ENCODE peak calls at places on chromosomes 2 and 18, in seven cellular contexts. One of them, this sample, is unnamed.

GRCh38 chr2:216495656-216496055 is 3.0 kb upstream of the RPL37A start:
- DNase-seq in HCT116: no peak
- DNase-seq in spleen: no peak
- DNase-seq in upper lobe of right lung: no peak
- DNase-seq in left lung: no peak
- DNase-seq in heart right ventricle: no peak
- DNase-seq in endothelial cell of umbilical vein: peak; percentile 77
- DNase-seq in this sample: peak; percentile 54

GRCh38 chr18:22705328-22705727 is 227.8 kb upstream of the RBBP8 start:
- DNase-seq in HCT116: no peak
- DNase-seq in spleen: no peak
- DNase-seq in upper lobe of right lung: no peak
- DNase-seq in left lung: no peak
- DNase-seq in heart right ventricle: no peak
- DNase-seq in endothelial cell of umbilical vein: no peak
- DNase-seq in this sample: no peak

GRCh38 chr2:205545971-205546370 is 136.3 kb upstream of the NRP2 start:
- DNase-seq in HCT116: no peak
- DNase-seq in spleen: no peak
- DNase-seq in upper lobe of right lung: no peak
- DNase-seq in left lung: no peak
- DNase-seq in heart right ventricle: no peak
- DNase-seq in endothelial cell of umbilical vein: no peak
- DNase-seq in this sample: no peak

GRCh38 chr2:20622296-20622686 is 28.6 kb downstream of the HS1BP3 start:
- DNase-seq in HCT116: no peak
- DNase-seq in spleen: peak; percentile 47
- DNase-seq in upper lobe of right lung: peak; percentile 32
- DNase-seq in left lung: peak; percentile 14
- DNase-seq in heart right ventricle: no peak
- DNase-seq in endothelial cell of umbilical vein: no peak
- DNase-seq in this sample: peak; percentile 44

GRCh38 chr2:190320696-190321095 is 1.1 kb upstream of the HIBCH start:
- DNase-seq in HCT116: no peak
- DNase-seq in spleen: no peak
- DNase-seq in upper lobe of right lung: no peak
- DNase-seq in left lung: no peak
- DNase-seq in heart right ventricle: no peak
- DNase-seq in endothelial cell of umbilical vein: no peak
- DNase-seq in this sample: no peak

GRCh38 chr2:31354837-31355236 is 59.7 kb downstream of the XDH start:
- DNase-seq in HCT116: peak; percentile 21
- DNase-seq in spleen: no peak
- DNase-seq in upper lobe of right lung: no peak
- DNase-seq in left lung: no peak
- DNase-seq in heart right ventricle: no peak
- DNase-seq in endothelial cell of umbilical vein: no peak
- DNase-seq in this sample: no peak

GRCh38 chr18:74546751-74547530 is 12.6 kb downstream of the CNDP1 start:
- DNase-seq in HCT116: no peak
- DNase-seq in spleen: no peak
- DNase-seq in upper lobe of right lung: no peak
- DNase-seq in left lung: no peak
- DNase-seq in heart right ventricle: peak; percentile 39
- DNase-seq in endothelial cell of umbilical vein: peak; percentile 63
- DNase-seq in this sample: no peak

GRCh38 chr2:72908741-72909140 is 8.6 kb upstream of the EMX1 start:
- DNase-seq in HCT116: no peak
- DNase-seq in spleen: no peak
- DNase-seq in upper lobe of right lung: no peak
- DNase-seq in left lung: no peak
- DNase-seq in heart right ventricle: no peak
- DNase-seq in endothelial cell of umbilical vein: no peak
- DNase-seq in this sample: no peak

GRCh38 chr2:1231664-1232063 is 181.6 kb upstream of the TPO start:
- DNase-seq in HCT116: no peak
- DNase-seq in spleen: no peak
- DNase-seq in upper lobe of right lung: no peak
- DNase-seq in left lung: no peak
- DNase-seq in heart right ventricle: no peak
- DNase-seq in endothelial cell of umbilical vein: no peak
- DNase-seq in this sample: no peak

GRCh38 chr2:188675391-188676011 is 298.7 kb upstream of the COL3A1 start:
- DNase-seq in HCT116: no peak
- DNase-seq in spleen: no peak
- DNase-seq in upper lobe of right lung: no peak
- DNase-seq in left lung: no peak
- DNase-seq in heart right ventricle: no peak
- DNase-seq in endothelial cell of umbilical vein: peak; percentile 50
- DNase-seq in this sample: no peak
- H3K4me3 ChIP-seq in HCT116: no peak overlapping the region
- H3K4me3 ChIP-seq in spleen: no peak overlapping the region
- H3K4me3 ChIP-seq in upper lobe of right lung: no peak overlapping the region
- H3K4me3 ChIP-seq in left lung: no peak overlapping the region
- H3K4me3 ChIP-seq in heart right ventricle: no peak overlapping the region
- H3K4me3 ChIP-seq in endothelial cell of umbilical vein: no peak overlapping the region
- H3K4me3 ChIP-seq in this sample: no peak overlapping the region

DNA sequence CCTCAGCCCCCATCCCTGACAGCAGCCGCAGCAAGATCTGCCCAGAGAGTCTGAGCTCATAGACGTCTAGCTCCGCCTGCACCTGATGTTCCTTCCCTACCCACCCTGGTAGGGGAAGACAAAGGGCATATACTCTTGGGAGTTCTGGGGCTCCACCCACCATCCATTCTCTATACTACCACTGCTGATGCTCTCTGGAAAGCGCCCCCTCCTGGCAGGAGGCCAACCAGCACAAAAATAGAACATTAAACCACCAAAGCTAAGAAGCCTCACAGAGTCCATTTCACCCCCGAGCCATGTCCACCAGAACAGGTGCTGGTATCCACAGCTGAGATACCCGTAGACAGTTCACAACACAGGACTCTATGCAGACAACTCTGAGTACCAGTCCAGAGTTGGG is 662.6 kb upstream of the FAM98A start:
- DNase-seq in HCT116: no peak
- DNase-seq in spleen: no peak
- DNase-seq in upper lobe of right lung: no peak
- DNase-seq in left lung: no peak
- DNase-seq in heart right ventricle: no peak
- DNase-seq in endothelial cell of umbilical vein: no peak
- DNase-seq in this sample: no peak
- TF ChIP-seq CTCF in HCT116: no peak
- TF ChIP-seq CTCF in spleen: no peak
- TF ChIP-seq CTCF in upper lobe of right lung: no peak
- TF ChIP-seq CTCF in left lung: no peak
- TF ChIP-seq CTCF in heart right ventricle: no peak
- TF ChIP-seq CTCF in endothelial cell of umbilical vein: no peak
- TF ChIP-seq CTCF in this sample: no peak

DNA sequence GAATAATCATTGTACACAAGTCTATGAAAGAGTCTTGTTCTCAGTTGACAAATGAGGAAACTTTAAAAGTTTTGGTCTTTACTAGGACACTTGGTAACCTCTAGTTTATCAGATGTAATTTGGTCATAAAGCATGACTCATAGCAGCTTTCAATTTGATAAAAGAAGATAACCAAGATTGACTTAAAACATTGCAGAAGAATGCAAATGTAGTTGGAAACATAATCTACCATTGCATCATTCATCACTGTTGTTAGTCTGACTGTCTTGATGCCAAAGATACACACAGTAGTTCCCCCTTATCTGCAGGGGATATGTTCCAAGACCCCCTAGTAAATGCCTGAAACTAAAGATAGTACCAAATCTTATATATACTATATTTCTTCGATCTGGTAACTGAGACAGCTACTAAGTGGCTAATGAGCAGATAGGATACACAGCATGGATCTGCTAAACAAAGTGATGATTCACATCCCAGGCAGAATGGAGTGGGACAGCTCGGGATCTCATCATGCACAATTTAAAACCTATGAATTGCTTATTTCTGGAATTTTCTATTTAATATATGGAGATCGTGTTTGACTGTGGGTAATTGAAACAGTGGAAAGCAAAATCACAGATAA is 131.4 kb upstream of the CCDC68 start:
- DNase-seq in HCT116: no peak
- DNase-seq in spleen: no peak
- DNase-seq in upper lobe of right lung: no peak
- DNase-seq in left lung: no peak
- DNase-seq in heart right ventricle: no peak
- DNase-seq in endothelial cell of umbilical vein: no peak
- DNase-seq in this sample: no peak
- H3K4me1 ChIP-seq in HCT116: no peaks in the 10 kb centered on the region
- H3K4me1 ChIP-seq in spleen: peaks cover 17% of the 10 kb centered on the region
- H3K4me1 ChIP-seq in upper lobe of right lung: no peaks in the 10 kb centered on the region
- H3K4me1 ChIP-seq in left lung: no peaks in the 10 kb centered on the region
- H3K4me1 ChIP-seq in heart right ventricle: peaks cover 5% of the 10 kb centered on the region
- H3K4me1 ChIP-seq in endothelial cell of umbilical vein: no peaks in the 10 kb centered on the region
- H3K4me1 ChIP-seq in this sample: no peaks in the 10 kb centered on the region

DNA sequence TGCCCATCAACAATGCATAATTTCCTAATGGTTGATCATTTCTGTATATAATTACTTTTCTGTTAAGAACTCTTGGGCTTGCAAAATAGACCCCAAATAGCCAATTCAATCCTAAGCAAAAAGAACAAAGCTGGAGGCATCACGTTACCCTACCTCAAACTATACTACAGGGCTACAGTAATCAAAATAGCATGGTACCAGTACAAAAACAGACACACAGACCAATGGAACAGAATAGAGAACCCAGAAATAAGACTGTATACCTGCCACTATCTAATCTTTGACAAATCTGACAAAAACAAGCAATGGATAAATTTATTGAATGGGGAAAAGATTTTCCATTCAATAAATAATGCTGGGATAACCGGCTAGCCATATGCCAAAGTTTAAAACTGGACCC is 78.8 kb downstream of the NR4A2 start:
- DNase-seq in HCT116: no peak
- DNase-seq in spleen: no peak
- DNase-seq in upper lobe of right lung: no peak
- DNase-seq in left lung: no peak
- DNase-seq in heart right ventricle: no peak
- DNase-seq in endothelial cell of umbilical vein: no peak
- DNase-seq in this sample: no peak
- H3K4me3 ChIP-seq in HCT116: peak overlapping the region; percentile 55
- H3K4me3 ChIP-seq in spleen: no peak overlapping the region
- H3K4me3 ChIP-seq in upper lobe of right lung: no peak overlapping the region
- H3K4me3 ChIP-seq in left lung: no peak overlapping the region
- H3K4me3 ChIP-seq in heart right ventricle: no peak overlapping the region
- H3K4me3 ChIP-seq in endothelial cell of umbilical vein: no peak overlapping the region
- H3K4me3 ChIP-seq in this sample: no peak overlapping the region

DNA sequence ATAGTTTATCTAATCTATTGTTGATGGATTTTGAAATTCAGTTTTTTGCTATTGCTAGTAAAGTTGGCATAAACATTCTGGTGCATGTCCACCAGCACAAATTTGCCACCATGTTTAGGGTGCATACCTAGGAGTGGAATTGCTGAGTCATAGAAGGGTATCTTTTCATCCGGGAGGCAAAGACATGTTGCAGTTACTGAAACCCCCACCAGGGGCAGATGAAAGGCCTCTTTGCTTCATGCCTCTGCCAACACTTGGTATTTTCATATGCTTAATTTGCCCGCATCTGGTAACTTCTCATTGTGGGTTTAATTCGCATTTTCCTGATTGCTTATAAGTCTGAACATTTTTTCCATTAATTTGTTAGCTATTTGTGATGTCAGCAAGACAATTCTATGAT is 8.2 kb downstream of the DCC start:
- DNase-seq in HCT116: no peak
- DNase-seq in spleen: no peak
- DNase-seq in upper lobe of right lung: no peak
- DNase-seq in left lung: no peak
- DNase-seq in heart right ventricle: no peak
- DNase-seq in endothelial cell of umbilical vein: no peak
- DNase-seq in this sample: no peak
- TF ChIP-seq CTCF in HCT116: no peak
- TF ChIP-seq CTCF in spleen: no peak
- TF ChIP-seq CTCF in upper lobe of right lung: no peak
- TF ChIP-seq CTCF in left lung: peak; percentile 18
- TF ChIP-seq CTCF in heart right ventricle: no peak
- TF ChIP-seq CTCF in endothelial cell of umbilical vein: no peak
- TF ChIP-seq CTCF in this sample: no peak

GRCh38 chr2:10407432-10407831 is 40.7 kb downstream of the ODC1 start:
- DNase-seq in HCT116: no peak
- DNase-seq in spleen: no peak
- DNase-seq in upper lobe of right lung: no peak
- DNase-seq in left lung: no peak
- DNase-seq in heart right ventricle: no peak
- DNase-seq in endothelial cell of umbilical vein: no peak
- DNase-seq in this sample: no peak
- H3K4me1 ChIP-seq in HCT116: peaks cover 53% of the 10 kb centered on the region
- H3K4me1 ChIP-seq in spleen: peaks cover 62% of the 10 kb centered on the region
- H3K4me1 ChIP-seq in upper lobe of right lung: peaks cover 64% of the 10 kb centered on the region
- H3K4me1 ChIP-seq in left lung: peaks cover 34% of the 10 kb centered on the region
- H3K4me1 ChIP-seq in heart right ventricle: peaks cover 50% of the 10 kb centered on the region
- H3K4me1 ChIP-seq in endothelial cell of umbilical vein: peaks cover 59% of the 10 kb centered on the region
- H3K4me1 ChIP-seq in this sample: peaks cover 19% of the 10 kb centered on the region

GRCh38 chr2:172846551-172846950 is 110.9 kb downstream of the RAPGEF4 start:
- DNase-seq in HCT116: no peak
- DNase-seq in spleen: no peak
- DNase-seq in upper lobe of right lung: no peak
- DNase-seq in left lung: no peak
- DNase-seq in heart right ventricle: no peak
- DNase-seq in endothelial cell of umbilical vein: no peak
- DNase-seq in this sample: no peak

GRCh38 chr2:172844021-172844420 is 108.4 kb downstream of the RAPGEF4 start:
- DNase-seq in HCT116: no peak
- DNase-seq in spleen: no peak
- DNase-seq in upper lobe of right lung: no peak
- DNase-seq in left lung: no peak
- DNase-seq in heart right ventricle: no peak
- DNase-seq in endothelial cell of umbilical vein: no peak
- DNase-seq in this sample: no peak

GRCh38 chr2:172847188-172847587 is 111.5 kb downstream of the RAPGEF4 start:
- DNase-seq in HCT116: no peak
- DNase-seq in spleen: no peak
- DNase-seq in upper lobe of right lung: no peak
- DNase-seq in left lung: no peak
- DNase-seq in heart right ventricle: no peak
- DNase-seq in endothelial cell of umbilical vein: no peak
- DNase-seq in this sample: no peak

GRCh38 chr2:172842749-172843349 is 107.2 kb downstream of the RAPGEF4 start:
- DNase-seq in HCT116: no peak
- DNase-seq in spleen: no peak
- DNase-seq in upper lobe of right lung: no peak
- DNase-seq in left lung: no peak
- DNase-seq in heart right ventricle: no peak
- DNase-seq in endothelial cell of umbilical vein: no peak
- DNase-seq in this sample: no peak

GRCh38 chr2:172845008-172845670 is 109.5 kb downstream of the RAPGEF4 start:
- DNase-seq in HCT116: no peak
- DNase-seq in spleen: no peak
- DNase-seq in upper lobe of right lung: no peak
- DNase-seq in left lung: no peak
- DNase-seq in heart right ventricle: no peak
- DNase-seq in endothelial cell of umbilical vein: no peak
- DNase-seq in this sample: no peak
- H3K4me3 ChIP-seq in HCT116: no peak overlapping the region
- H3K4me3 ChIP-seq in spleen: no peak overlapping the region
- H3K4me3 ChIP-seq in upper lobe of right lung: no peak overlapping the region
- H3K4me3 ChIP-seq in left lung: no peak overlapping the region
- H3K4me3 ChIP-seq in heart right ventricle: no peak overlapping the region
- H3K4me3 ChIP-seq in endothelial cell of umbilical vein: no peak overlapping the region
- H3K4me3 ChIP-seq in this sample: no peak overlapping the region

DNA sequence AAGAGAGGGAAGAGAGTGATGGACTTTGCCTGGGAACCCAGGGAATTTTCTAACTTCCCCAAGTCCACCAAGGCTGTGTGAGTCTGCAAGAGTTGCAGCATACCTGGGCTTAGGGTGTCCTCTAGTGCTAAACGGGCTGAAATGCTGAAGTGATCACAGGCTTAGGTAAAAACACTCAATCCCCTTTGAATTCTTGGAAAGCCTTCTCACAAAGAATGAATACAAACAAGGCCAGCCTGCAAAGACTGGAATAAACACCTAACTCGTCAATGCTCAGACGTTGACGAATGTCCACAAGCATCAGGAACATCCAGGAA is 30.0 kb upstream of the BMP10 start:
- DNase-seq in HCT116: no peak
- DNase-seq in spleen: no peak
- DNase-seq in upper lobe of right lung: no peak
- DNase-seq in left lung: no peak
- DNase-seq in heart right ventricle: no peak
- DNase-seq in endothelial cell of umbilical vein: peak; percentile 19
- DNase-seq in this sample: no peak
- TF ChIP-seq CTCF in HCT116: no peak
- TF ChIP-seq CTCF in spleen: no peak
- TF ChIP-seq CTCF in upper lobe of right lung: no peak
- TF ChIP-seq CTCF in left lung: no peak
- TF ChIP-seq CTCF in heart right ventricle: no peak
- TF ChIP-seq CTCF in endothelial cell of umbilical vein: peak; percentile 37
- TF ChIP-seq CTCF in this sample: no peak

This sample was measured in ascending aorta.